ENCODE peak calls at places on chromosomes 11 and 22, in six cellular contexts. One of them, this sample, is unnamed.

GRCh38 chr11:120500414-120500936 is 11.1 kb upstream of the GRIK4 start:
- DNase-seq in stomach: no peak
- DNase-seq in left ventricle myocardium inferior: no peak
- DNase-seq in body of pancreas: peak
- DNase-seq in OCI-LY7: no peak
- DNase-seq in brain microvascular endothelial cell: no peak
- DNase-seq in this sample: peak

GRCh38 chr11:129364143-129364654 is 11.4 kb upstream of the BARX2 start:
- DNase-seq in OCI-LY7: peak
- DNase-seq in brain microvascular endothelial cell: peak
- DNase-seq in left ventricle myocardium inferior: peak
- DNase-seq in stomach: peak
- DNase-seq in body of pancreas: peak
- DNase-seq in this sample: peak

GRCh38 chr11:118742304-118742703 is 48.7 kb downstream of the DDX6 start:
- DNase-seq in OCI-LY7: no peak
- DNase-seq in brain microvascular endothelial cell: peak
- DNase-seq in left ventricle myocardium inferior: no peak
- DNase-seq in body of pancreas: no peak
- DNase-seq in stomach: no peak
- DNase-seq in this sample: no peak

GRCh38 chr22:42881982-42882656 is 25.0 kb upstream of the ARFGAP3 start:
- DNase-seq in left ventricle myocardium inferior: no peak
- DNase-seq in brain microvascular endothelial cell: no peak
- DNase-seq in body of pancreas: peak
- DNase-seq in OCI-LY7: peak
- DNase-seq in stomach: peak
- DNase-seq in this sample: no peak

GRCh38 chr11:120978701-120979100 is 45.2 kb upstream of the TBCEL start:
- DNase-seq in body of pancreas: no peak
- DNase-seq in left ventricle myocardium inferior: no peak
- DNase-seq in OCI-LY7: no peak
- DNase-seq in stomach: no peak
- DNase-seq in brain microvascular endothelial cell: no peak
- DNase-seq in this sample: no peak

GRCh38 chr11:18457435-18457834 is 1.8 kb downstream of the LDHAL6A start:
- DNase-seq in stomach: peak
- DNase-seq in OCI-LY7: no peak
- DNase-seq in brain microvascular endothelial cell: no peak
- DNase-seq in left ventricle myocardium inferior: no peak
- DNase-seq in body of pancreas: no peak
- DNase-seq in this sample: no peak

GRCh38 chr22:24875862-24876506 is 70.0 kb downstream of the SGSM1 start:
- DNase-seq in body of pancreas: no peak
- DNase-seq in brain microvascular endothelial cell: no peak
- DNase-seq in OCI-LY7: peak
- DNase-seq in left ventricle myocardium inferior: no peak
- DNase-seq in stomach: no peak
- DNase-seq in this sample: no peak

GRCh38 chr11:76560219-76560618 is 110.3 kb downstream of the LRRC32 start:
- DNase-seq in left ventricle myocardium inferior: no peak
- DNase-seq in body of pancreas: no peak
- DNase-seq in brain microvascular endothelial cell: no peak
- DNase-seq in stomach: no peak
- DNase-seq in OCI-LY7: no peak
- DNase-seq in this sample: no peak

GRCh38 chr11:18727499-18728236 is 1.7 kb upstream of the IGSF22 start:
- DNase-seq in body of pancreas: peak
- DNase-seq in left ventricle myocardium inferior: no peak
- DNase-seq in brain microvascular endothelial cell: peak
- DNase-seq in stomach: no peak
- DNase-seq in OCI-LY7: peak
- DNase-seq in this sample: no peak

GRCh38 chr11:121652982-121653381 is 200.2 kb upstream of the SORL1-AS1 start:
- DNase-seq in brain microvascular endothelial cell: no peak
- DNase-seq in body of pancreas: no peak
- DNase-seq in left ventricle myocardium inferior: no peak
- DNase-seq in OCI-LY7: peak
- DNase-seq in stomach: no peak
- DNase-seq in this sample: no peak

GRCh38 chr11:45226901-45227300 is 59.2 kb downstream of the SYT13 start:
- DNase-seq in stomach: no peak
- DNase-seq in OCI-LY7: no peak
- DNase-seq in brain microvascular endothelial cell: no peak
- DNase-seq in body of pancreas: no peak
- DNase-seq in left ventricle myocardium inferior: no peak
- DNase-seq in this sample: no peak

GRCh38 chr11:47330002-47330911 is 22.2 kb downstream of the MYBPC3 start:
- DNase-seq in stomach: peak
- DNase-seq in OCI-LY7: peak
- DNase-seq in left ventricle myocardium inferior: no peak
- DNase-seq in body of pancreas: peak
- DNase-seq in brain microvascular endothelial cell: no peak
- DNase-seq in this sample: no peak

GRCh38 chr11:113189909-113190667 is 124.3 kb upstream of the TTC12 start:
- DNase-seq in stomach: no peak
- DNase-seq in body of pancreas: no peak
- DNase-seq in OCI-LY7: no peak
- DNase-seq in brain microvascular endothelial cell: peak
- DNase-seq in left ventricle myocardium inferior: peak
- DNase-seq in this sample: no peak

GRCh38 chr11:79139900-79140299 is 300.9 kb downstream of the TENM4 start:
- DNase-seq in brain microvascular endothelial cell: no peak
- DNase-seq in body of pancreas: no peak
- DNase-seq in left ventricle myocardium inferior: no peak
- DNase-seq in OCI-LY7: no peak
- DNase-seq in stomach: no peak
- DNase-seq in this sample: no peak

GRCh38 chr22:38718414-38718813 is 12.7 kb downstream of the GTPBP1 start:
- DNase-seq in left ventricle myocardium inferior: no peak
- DNase-seq in OCI-LY7: no peak
- DNase-seq in body of pancreas: peak
- DNase-seq in stomach: peak
- DNase-seq in brain microvascular endothelial cell: peak
- DNase-seq in this sample: peak

GRCh38 chr22:49090853-49091135 is 736.9 kb downstream of the BRD1 start:
- DNase-seq in stomach: no peak
- DNase-seq in brain microvascular endothelial cell: no peak
- DNase-seq in left ventricle myocardium inferior: no peak
- DNase-seq in OCI-LY7: no peak
- DNase-seq in body of pancreas: no peak
- DNase-seq in this sample: no peak

GRCh38 chr11:95089620-95090542 is at the start of gene ENDOD1:
- DNase-seq in OCI-LY7: peak
- DNase-seq in body of pancreas: peak
- DNase-seq in stomach: peak
- DNase-seq in brain microvascular endothelial cell: peak
- DNase-seq in left ventricle myocardium inferior: peak
- DNase-seq in this sample: peak

GRCh38 chr11:71502871-71503435 is 24.1 kb upstream of the KRTAP5-7 start:
- DNase-seq in body of pancreas: no peak
- DNase-seq in left ventricle myocardium inferior: no peak
- DNase-seq in brain microvascular endothelial cell: no peak
- DNase-seq in OCI-LY7: no peak
- DNase-seq in stomach: no peak
- DNase-seq in this sample: no peak

GRCh38 chr11:114179234-114179941 is 116.8 kb upstream of the NNMT start:
- DNase-seq in left ventricle myocardium inferior: peak
- DNase-seq in stomach: peak
- DNase-seq in OCI-LY7: peak
- DNase-seq in body of pancreas: peak
- DNase-seq in brain microvascular endothelial cell: peak
- DNase-seq in this sample: peak

GRCh38 chr11:118058311-118059230 is 18.3 kb upstream of the TMPRSS4 start:
- DNase-seq in brain microvascular endothelial cell: no peak
- DNase-seq in body of pancreas: no peak
- DNase-seq in OCI-LY7: no peak
- DNase-seq in stomach: no peak
- DNase-seq in left ventricle myocardium inferior: no peak
- DNase-seq in this sample: no peak

GRCh38 chr11:1254733-1255132 is 31.9 kb downstream of the MUC5B start:
- DNase-seq in body of pancreas: no peak
- DNase-seq in brain microvascular endothelial cell: no peak
- DNase-seq in OCI-LY7: no peak
- DNase-seq in left ventricle myocardium inferior: no peak
- DNase-seq in stomach: no peak
- DNase-seq in this sample: no peak

GRCh38 chr11:131683666-131684065 is 313.3 kb downstream of the NTM start:
- DNase-seq in body of pancreas: no peak
- DNase-seq in brain microvascular endothelial cell: no peak
- DNase-seq in stomach: no peak
- DNase-seq in left ventricle myocardium inferior: no peak
- DNase-seq in OCI-LY7: no peak
- DNase-seq in this sample: no peak

GRCh38 chr11:67054851-67055523 is 1.7 kb upstream of the RHOD start:
- DNase-seq in OCI-LY7: no peak
- DNase-seq in left ventricle myocardium inferior: peak
- DNase-seq in stomach: peak
- DNase-seq in brain microvascular endothelial cell: peak
- DNase-seq in body of pancreas: peak
- DNase-seq in this sample: no peak

GRCh38 chr22:39214383-39215069 is 30.3 kb downstream of the PDGFB start:
- DNase-seq in left ventricle myocardium inferior: no peak
- DNase-seq in OCI-LY7: no peak
- DNase-seq in stomach: no peak
- DNase-seq in body of pancreas: no peak
- DNase-seq in brain microvascular endothelial cell: no peak
- DNase-seq in this sample: peak

GRCh38 chr11:92035488-92035887 is 189.1 kb upstream of the FAT3 start:
- DNase-seq in left ventricle myocardium inferior: no peak
- DNase-seq in stomach: no peak
- DNase-seq in OCI-LY7: no peak
- DNase-seq in body of pancreas: no peak
- DNase-seq in brain microvascular endothelial cell: no peak
- DNase-seq in this sample: no peak

GRCh38 chr22:50601669-50602337 is 1.2 kb downstream of the MAPK8IP2 start:
- DNase-seq in brain microvascular endothelial cell: no peak
- DNase-seq in body of pancreas: no peak
- DNase-seq in stomach: no peak
- DNase-seq in OCI-LY7: no peak
- DNase-seq in left ventricle myocardium inferior: no peak
- DNase-seq in this sample: peak

GRCh38 chr22:40237241-40237640 is 59.5 kb downstream of the TNRC6B start:
- DNase-seq in brain microvascular endothelial cell: no peak
- DNase-seq in stomach: no peak
- DNase-seq in body of pancreas: no peak
- DNase-seq in OCI-LY7: peak
- DNase-seq in left ventricle myocardium inferior: no peak
- DNase-seq in this sample: no peak
- TF ChIP-seq CTCF in brain microvascular endothelial cell: no peak
- TF ChIP-seq CTCF in stomach: no peak
- TF ChIP-seq CTCF in body of pancreas: no peak
- TF ChIP-seq CTCF in OCI-LY7: no peak
- TF ChIP-seq CTCF in left ventricle myocardium inferior: no peak
- TF ChIP-seq CTCF in this sample: no peak

GRCh38 chr11:69437001-69437875 is 44.2 kb upstream of the LINC01488 start:
- DNase-seq in left ventricle myocardium inferior: no peak
- DNase-seq in OCI-LY7: no peak
- DNase-seq in brain microvascular endothelial cell: no peak
- DNase-seq in body of pancreas: no peak
- DNase-seq in stomach: no peak
- DNase-seq in this sample: peak
- H3K27ac ChIP-seq in left ventricle myocardium inferior: no peak
- H3K27ac ChIP-seq in OCI-LY7: no peak
- H3K27ac ChIP-seq in brain microvascular endothelial cell: no peak
- H3K27ac ChIP-seq in body of pancreas: no peak
- H3K27ac ChIP-seq in stomach: no peak
- H3K27ac ChIP-seq in this sample: no peak

DNA sequence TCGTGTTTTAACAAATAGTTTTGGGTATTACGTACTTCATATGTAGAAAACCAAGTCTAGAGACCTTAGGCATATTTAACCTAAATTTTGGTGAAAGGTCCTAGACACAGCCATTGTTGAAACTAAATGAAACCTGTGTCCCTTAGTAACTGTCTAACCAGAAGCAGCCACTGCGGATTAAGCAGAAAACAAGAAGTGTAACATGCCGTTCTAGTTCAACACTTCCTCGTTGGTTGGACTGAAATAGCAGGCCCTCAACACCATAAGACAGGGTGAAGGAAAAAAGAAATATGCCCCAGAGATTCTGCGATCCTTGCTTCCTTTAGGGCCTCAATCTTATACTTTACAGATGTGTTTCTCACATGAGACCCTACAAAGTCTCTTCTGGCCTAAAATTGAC is 2.0 kb downstream of the NAA40 start:
- DNase-seq in stomach: no peak
- DNase-seq in brain microvascular endothelial cell: no peak
- DNase-seq in OCI-LY7: peak
- DNase-seq in body of pancreas: no peak
- DNase-seq in left ventricle myocardium inferior: no peak
- DNase-seq in this sample: no peak
- H3K4me3 ChIP-seq in stomach: no peak
- H3K4me3 ChIP-seq in brain microvascular endothelial cell: no peak
- H3K4me3 ChIP-seq in OCI-LY7: peak
- H3K4me3 ChIP-seq in body of pancreas: no peak
- H3K4me3 ChIP-seq in left ventricle myocardium inferior: no peak
- H3K4me3 ChIP-seq in this sample: no peak

GRCh38 chr22:28795071-28795693 is 5.2 kb downstream of the XBP1 start:
- DNase-seq in stomach: no peak
- DNase-seq in OCI-LY7: no peak
- DNase-seq in body of pancreas: peak
- DNase-seq in left ventricle myocardium inferior: no peak
- DNase-seq in brain microvascular endothelial cell: no peak
- DNase-seq in this sample: peak
- TF ChIP-seq CTCF in stomach: no peak
- TF ChIP-seq CTCF in OCI-LY7: no peak
- TF ChIP-seq CTCF in body of pancreas: no peak
- TF ChIP-seq CTCF in left ventricle myocardium inferior: no peak
- TF ChIP-seq CTCF in brain microvascular endothelial cell: no peak
- TF ChIP-seq CTCF in this sample: no peak

DNA sequence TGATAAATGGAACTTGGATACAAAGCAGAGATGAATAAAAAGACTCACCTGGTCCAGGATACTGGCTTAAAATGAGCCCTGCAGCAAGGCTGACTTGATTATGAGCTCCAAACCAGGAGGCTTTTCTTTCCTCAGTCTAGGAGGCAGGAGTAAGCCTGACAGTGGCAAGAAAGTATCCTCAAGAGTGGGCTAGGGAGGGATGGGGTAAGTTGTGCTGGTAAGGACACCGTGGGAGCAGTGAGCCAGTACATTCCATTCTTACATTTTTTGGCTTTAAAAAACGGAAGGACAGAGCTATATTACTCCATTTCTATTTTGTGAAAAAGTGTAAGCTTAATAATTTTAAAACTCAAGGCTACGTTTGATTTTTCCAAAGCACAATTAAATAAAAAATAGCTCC is 187.1 kb upstream of the DDI1 start:
- DNase-seq in body of pancreas: no peak
- DNase-seq in OCI-LY7: no peak
- DNase-seq in stomach: no peak
- DNase-seq in left ventricle myocardium inferior: no peak
- DNase-seq in brain microvascular endothelial cell: no peak
- DNase-seq in this sample: no peak
- H3K27ac ChIP-seq in body of pancreas: no peak
- H3K27ac ChIP-seq in OCI-LY7: no peak
- H3K27ac ChIP-seq in stomach: no peak
- H3K27ac ChIP-seq in left ventricle myocardium inferior: no peak
- H3K27ac ChIP-seq in brain microvascular endothelial cell: no peak
- H3K27ac ChIP-seq in this sample: no peak